ENCODE peak calls at places on chromosomes 16 and 17, in seven cellular contexts. A is neuronal stem cell, Z is H9, W is IMR-90, J is mesenchymal stem cell, X is H1, F is trophoblast cell. M is an unnamed sample.

GRCh38 chr17:1649844-1650409 is at the start of gene RILP:
- DNase-seq in A (no peak), Z (peak; percentile 85), W (no peak), J (no peak), X (peak; percentile 70), F (peak; percentile 81), M (peak; percentile 70)

GRCh38 chr16:77387810-77388209 is 47.0 kb downstream of the ADAMTS18 start:
- DNase-seq in A (no peak), Z (no peak), W (no peak), J (no peak), X (no peak), F (no peak), M (peak; percentile 38)

GRCh38 chr16:86195863-86196630 is 297.1 kb downstream of the IRF8 start:
- DNase-seq in A (peak; percentile 37), Z (peak; percentile 62), W (no peak), J (peak; percentile 63), X (no peak), F (no peak), M (peak; percentile 93)

GRCh38 chr17:62892870-62893338 is 73.1 kb upstream of the TANC2 start:
- DNase-seq in A (no peak), Z (peak; percentile 47), W (peak; percentile 93), J (peak; percentile 95), X (no peak), F (peak; percentile 62), M (peak; percentile 70)

GRCh38 chr17:44932526-44933097 is 15.0 kb downstream of the KIF18B start:
- DNase-seq in A (no peak), Z (peak; percentile 22), W (no peak), J (no peak), X (no peak), F (no peak), M (no peak)

GRCh38 chr17:2054262-2054739 is 602 bp upstream of the HIC1 start:
- DNase-seq in A (no peak), Z (peak; percentile 71), W (peak; percentile 55), J (peak; percentile 73), X (peak; percentile 74), F (peak; percentile 78), M (peak; percentile 42)

GRCh38 chr17:38322156-38322779 is 21.5 kb downstream of the GPR179 start:
- DNase-seq in A (peak; percentile 58), Z (peak; percentile 74), W (peak; percentile 39), J (peak; percentile 61), X (peak; percentile 91), F (peak; percentile 38), M (peak; percentile 71)

GRCh38 chr17:1201132-1201702 is 21.4 kb upstream of the ABR start:
- DNase-seq in A (no peak), Z (no peak), W (no peak), J (no peak), X (no peak), F (no peak), M (no peak)

GRCh38 chr16:48008011-48008410 is 147.8 kb downstream of the ABCC12 start:
- DNase-seq in A (no peak), Z (peak; percentile 4), W (no peak), J (no peak), X (peak; percentile 11), F (no peak), M (no peak)

GRCh38 chr16:88346680-88347505 is 35.9 kb upstream of the ZNF469 start:
- DNase-seq in A (no peak), Z (no peak), W (no peak), J (no peak), X (no peak), F (no peak), M (no peak)

GRCh38 chr17:55398689-55399088 is 22.9 kb downstream of the MMD start:
- DNase-seq in A (no peak), Z (no peak), W (peak; percentile 33), J (peak; percentile 26), X (no peak), F (no peak), M (no peak)

GRCh38 chr16:31489616-31490584 is 7.0 kb downstream of the SLC5A2 start:
- DNase-seq in A (no peak), Z (no peak), W (no peak), J (no peak), X (no peak), F (no peak), M (no peak)

GRCh38 chr17:83058478-83059167 is 20.8 kb upstream of the METRNL start:
- DNase-seq in A (no peak), Z (no peak), W (no peak), J (no peak), X (peak; percentile 37), F (no peak), M (no peak)

GRCh38 chr16:35909351-35909954 is 2450.0 kb downstream of the TP53TG3F start:
- DNase-seq in A (no peak), Z (no peak), W (no peak), J (no peak), X (no peak), F (no peak), M (no peak)

GRCh38 chr16:62036101-62036806 is at the start of gene CDH8:
- DNase-seq in A (peak; percentile 84), Z (peak; percentile 85), W (no peak), J (no peak), X (peak; percentile 82), F (peak; percentile 77), M (peak; percentile 75)

DNA sequence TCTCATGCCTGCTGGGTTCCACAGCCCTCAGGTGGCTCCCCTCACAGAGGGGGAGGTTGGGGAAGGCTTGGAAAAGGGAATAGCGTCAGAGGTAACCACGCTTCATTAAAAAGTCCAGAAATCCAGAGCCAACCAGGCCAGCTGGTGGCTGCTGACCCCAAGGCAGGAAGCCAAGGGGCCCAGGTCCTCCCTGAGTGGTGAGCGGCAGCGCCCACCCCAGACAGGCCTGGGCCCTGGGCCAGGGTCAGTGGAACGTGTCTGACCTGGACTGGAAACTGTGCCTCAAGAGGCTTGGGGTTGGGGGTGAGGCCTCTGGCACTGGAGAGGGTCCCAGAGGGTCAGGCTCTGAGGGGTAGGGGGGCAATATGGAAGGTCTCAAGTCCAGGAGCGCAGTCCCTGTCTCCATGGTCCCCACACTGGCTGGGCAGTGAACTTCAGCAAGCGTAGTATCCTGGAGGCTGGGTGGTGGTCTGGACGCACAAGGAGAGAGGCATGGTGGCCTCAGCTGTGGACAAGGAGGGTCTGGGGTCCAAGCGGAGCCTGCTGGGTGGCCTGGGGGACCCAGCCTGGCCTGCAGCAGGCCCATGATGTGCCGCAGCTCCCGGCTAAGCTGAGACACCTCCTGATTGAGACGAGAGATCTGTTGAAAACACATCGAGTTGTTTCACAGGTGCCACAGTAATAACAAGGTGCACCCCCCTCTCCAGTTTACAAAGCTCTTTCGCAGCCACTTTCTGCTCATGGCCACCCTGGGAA is 5.2 kb upstream of the RAB5C start:
- DNase-seq in A (no peak), Z (no peak), W (no peak), J (no peak), X (no peak), F (no peak), M (no peak)
- H3K18ac ChIP-seq in A (peak overlapping the region; percentile 64), Z (no peak overlapping the region), W (no peak overlapping the region), J (no peak overlapping the region), X (no peak overlapping the region), F (no peak overlapping the region), M (no peak overlapping the region)

DNA sequence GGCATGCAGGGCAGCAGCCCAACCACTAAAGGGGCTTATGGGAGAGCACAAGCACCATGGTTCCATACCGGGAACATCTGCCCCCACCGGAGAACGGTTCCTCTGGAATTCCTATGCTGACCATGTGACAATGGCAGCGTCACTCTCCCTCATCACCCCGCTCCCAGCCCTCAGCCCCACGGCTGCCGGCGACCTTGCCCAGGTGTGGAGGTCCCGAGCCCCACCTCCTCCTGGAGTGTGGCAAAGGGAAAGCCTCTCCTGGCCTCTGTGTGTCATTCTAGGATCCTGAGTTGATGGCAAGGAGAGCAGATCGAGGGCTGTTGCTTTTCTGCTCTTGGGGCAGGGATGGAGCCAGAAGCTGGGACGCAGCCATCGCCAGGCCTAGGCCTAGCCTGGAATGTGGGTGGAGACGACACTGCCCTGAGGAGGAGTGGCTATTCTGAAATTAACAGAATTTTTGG is 17.8 kb upstream of the RNPS1 start:
- DNase-seq in A (no peak), Z (no peak), W (no peak), J (no peak), X (no peak), F (no peak), M (no peak)
- H3K18ac ChIP-seq in A (no peak overlapping the region), Z (no peak overlapping the region), W (no peak overlapping the region), J (no peak overlapping the region), X (no peak overlapping the region), F (no peak overlapping the region), M (no peak overlapping the region)

GRCh38 chr17:57639381-57639780 is 105.7 kb downstream of the CCDC182 start:
- DNase-seq in A (no peak), Z (no peak), W (no peak), J (no peak), X (no peak), F (no peak), M (no peak)

GRCh38 chr17:57643062-57643461 is 102.0 kb downstream of the CCDC182 start:
- DNase-seq in A (no peak), Z (no peak), W (no peak), J (no peak), X (no peak), F (no peak), M (no peak)

GRCh38 chr17:57640079-57640478 is 105.0 kb downstream of the CCDC182 start:
- DNase-seq in A (no peak), Z (no peak), W (no peak), J (no peak), X (no peak), F (no peak), M (peak; percentile 57)

GRCh38 chr17:57644311-57644710 is 100.8 kb downstream of the CCDC182 start:
- DNase-seq in A (no peak), Z (no peak), W (no peak), J (no peak), X (no peak), F (no peak), M (no peak)

GRCh38 chr17:57641761-57642160 is 103.3 kb downstream of the CCDC182 start:
- DNase-seq in A (no peak), Z (no peak), W (no peak), J (no peak), X (no peak), F (no peak), M (no peak)
- H3K18ac ChIP-seq in A (no peak overlapping the region), Z (no peak overlapping the region), W (no peak overlapping the region), J (no peak overlapping the region), X (no peak overlapping the region), F (no peak overlapping the region), M (no peak overlapping the region)

GRCh38 chr17:73798111-73798748 is 154.0 kb upstream of the SDK2 start:
- DNase-seq in A (no peak), Z (no peak), W (peak; percentile 45), J (peak; percentile 82), X (no peak), F (no peak), M (no peak)

GRCh38 chr17:73797594-73798110 is 153.4 kb upstream of the SDK2 start:
- DNase-seq in A (no peak), Z (no peak), W (no peak), J (peak; percentile 0), X (no peak), F (no peak), M (no peak)

GRCh38 chr17:73792994-73793393 is 148.7 kb upstream of the SDK2 start:
- DNase-seq in A (no peak), Z (no peak), W (no peak), J (no peak), X (no peak), F (no peak), M (no peak)

GRCh38 chr17:73794336-73794735 is 150.1 kb upstream of the SDK2 start:
- DNase-seq in A (no peak), Z (no peak), W (no peak), J (no peak), X (no peak), F (no peak), M (no peak)

DNA sequence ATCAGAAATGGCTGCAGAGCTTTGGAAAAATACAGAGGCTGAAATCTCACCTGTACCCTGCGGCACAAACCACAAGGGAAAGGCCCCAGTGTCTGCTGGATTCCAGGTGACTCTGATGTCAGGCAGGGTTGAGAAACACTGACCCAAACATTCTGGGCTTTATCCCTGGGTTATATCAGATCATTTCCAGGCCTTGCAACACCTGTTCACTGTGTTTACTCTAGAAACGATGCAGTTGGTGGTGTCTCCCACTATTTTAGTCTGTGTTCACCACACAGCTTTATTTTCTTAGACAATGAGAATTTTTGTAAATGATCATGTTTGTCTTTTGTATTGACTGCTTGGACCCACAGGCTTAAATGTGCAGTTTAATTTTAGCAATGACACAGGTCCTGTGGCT is 151.5 kb upstream of the SDK2 start:
- DNase-seq in A (no peak), Z (no peak), W (no peak), J (no peak), X (no peak), F (no peak), M (no peak)
- H3K18ac ChIP-seq in A (no peak overlapping the region), Z (no peak overlapping the region), W (no peak overlapping the region), J (no peak overlapping the region), X (no peak overlapping the region), F (no peak overlapping the region), M (no peak overlapping the region)